ENCODE peak calls at places on chromosome 13, in nine cellular contexts. C is AG04450, R is hepatocyte, G is Panc1, J is Caco-2, D is esophagus squamous epithelium, E is A549, L is endodermal cell, F is HFFc6. V is an unnamed sample.

GRCh38 chr13:54591540-54591939 is 1562.9 kb downstream of the OLFM4 start:
- DNase-seq in C (no peak), E (no peak), R (no peak), D (no peak), J (no peak), F (no peak), L (no peak), G (no peak), V (no peak)

GRCh38 chr13:40664100-40665060 is 2.1 kb downstream of the FOXO1 start:
- DNase-seq in F (no peak), L (peak; percentile 82), D (no peak), G (no peak), R (peak; percentile 77), C (no peak), E (peak; percentile 20), J (peak; percentile 79), V (peak; percentile 37)

GRCh38 chr13:102322211-102322610 is 79.6 kb downstream of the FGF14 start:
- DNase-seq in F (no peak), G (no peak), L (no peak), D (no peak), C (no peak), E (no peak), R (no peak), J (no peak), V (no peak)

GRCh38 chr13:40388617-40389016 is 277.8 kb downstream of the FOXO1 start:
- DNase-seq in R (no peak), D (peak; percentile 32), J (no peak), C (no peak), E (no peak), L (no peak), G (no peak), F (peak; percentile 36), V (no peak)

GRCh38 chr13:70380809-70381208 is 272.6 kb upstream of the KLHL1 start:
- DNase-seq in F (no peak), D (no peak), C (no peak), J (no peak), R (no peak), E (no peak), G (no peak), L (no peak), V (no peak)

GRCh38 chr13:101576452-101576851 is 124.0 kb downstream of the ITGBL1 start:
- DNase-seq in L (no peak), F (no peak), D (no peak), R (no peak), G (no peak), E (no peak), J (no peak), C (peak; percentile 37), V (no peak)

GRCh38 chr13:88908896-88909535 is 1237.8 kb downstream of the SLITRK5 start:
- DNase-seq in G (no peak), C (no peak), E (no peak), F (no peak), R (no peak), D (no peak), L (no peak), J (no peak), V (no peak)

GRCh38 chr13:95496485-95496884 is 56.0 kb upstream of the CLDN10 start:
- DNase-seq in R (no peak), J (no peak), F (no peak), G (no peak), L (no peak), D (no peak), C (no peak), E (no peak), V (no peak)

GRCh38 chr13:94583926-94584325 is 12.0 kb downstream of the TGDS start:
- DNase-seq in D (no peak), E (no peak), L (no peak), G (no peak), C (no peak), J (no peak), F (no peak), R (no peak), V (no peak)

GRCh38 chr13:99895428-99895998 is 76.1 kb downstream of the ZIC5 start:
- DNase-seq in L (peak; percentile 59), F (no peak), R (no peak), D (no peak), E (no peak), J (no peak), G (no peak), C (no peak), V (no peak)

GRCh38 chr13:37617162-37617561 is 18.6 kb upstream of the POSTN start:
- DNase-seq in J (no peak), F (peak; percentile 79), G (no peak), C (no peak), L (no peak), E (no peak), D (no peak), R (peak; percentile 6), V (no peak)

GRCh38 chr13:113140677-113141590 is 17.5 kb upstream of the PROZ start:
- DNase-seq in F (no peak), D (no peak), J (no peak), L (peak; percentile 40), C (no peak), G (no peak), R (no peak), E (no peak), V (no peak)

GRCh38 chr13:113137656-113138292 is 15.2 kb downstream of the F10 start:
- DNase-seq in E (no peak), L (peak; percentile 34), C (no peak), D (no peak), G (no peak), F (no peak), R (no peak), J (no peak), V (no peak)

GRCh38 chr13:113141591-113141950 is 16.9 kb upstream of the PROZ start:
- DNase-seq in J (no peak), L (no peak), D (no peak), E (no peak), G (no peak), C (no peak), F (no peak), R (no peak), V (no peak)

GRCh38 chr13:113139580-113139979 is 17.0 kb downstream of the F10 start:
- DNase-seq in F (no peak), E (no peak), L (no peak), R (no peak), J (no peak), C (no peak), G (no peak), D (no peak), V (no peak)

DNA sequence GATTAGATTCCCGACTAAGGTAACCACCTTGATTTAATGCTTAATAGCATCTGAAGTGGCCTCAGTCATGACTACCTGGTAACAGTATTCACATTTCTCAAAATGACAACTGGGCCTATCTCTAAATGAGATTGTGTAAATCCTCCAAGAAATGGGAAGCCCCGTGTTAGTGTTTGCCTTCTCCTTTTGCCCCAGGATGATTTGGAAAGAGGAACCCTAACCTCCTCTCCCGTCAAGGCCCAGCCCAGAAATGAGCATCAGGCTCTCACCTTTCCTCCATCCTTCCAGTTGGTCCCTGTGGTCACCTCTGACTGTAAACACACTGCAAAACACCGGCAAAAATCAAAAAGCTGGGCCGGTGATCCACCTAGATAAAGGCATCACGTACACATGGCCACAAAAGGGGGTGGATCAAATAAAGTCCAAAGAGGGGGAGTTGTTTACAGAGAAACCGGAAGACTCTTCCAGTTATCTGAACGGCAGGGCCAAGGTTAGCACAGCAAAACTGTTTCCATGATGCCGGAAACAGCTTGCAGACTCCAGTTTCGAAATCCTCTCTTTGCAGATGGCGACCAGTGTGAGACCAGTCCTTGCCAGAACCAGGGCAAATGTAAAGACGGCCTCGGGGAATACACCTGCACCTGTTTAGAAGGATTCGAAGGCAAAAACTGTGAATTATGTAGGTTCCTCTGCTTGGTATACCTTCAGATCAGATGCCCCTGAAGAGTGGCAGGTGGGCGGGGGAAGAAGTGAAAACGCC is 16.4 kb downstream of the F10 start:
- DNase-seq in E (no peak), F (no peak), R (peak; percentile 35), J (no peak), C (no peak), D (no peak), L (peak; percentile 33), G (no peak), V (peak; percentile 6)
- TF ChIP-seq CTCF in E (no peak), F (no peak), R (no peak), J (no peak), C (no peak), D (no peak), L (no peak), G (no peak), V (no peak)

GRCh38 chr13:98544105-98544710 is 32.7 kb downstream of the STK24 start:
- DNase-seq in G (no peak), L (peak; percentile 70), D (no peak), J (no peak), R (no peak), F (no peak), E (no peak), C (no peak), V (no peak)
- TF ChIP-seq CTCF in G (no peak), L (no peak), D (no peak), J (no peak), R (no peak), F (no peak), E (no peak), C (no peak), V (no peak)

GRCh38 chr13:48642061-48642460 is 11.7 kb upstream of the CYSLTR2 start:
- DNase-seq in J (no peak), D (no peak), G (no peak), E (no peak), L (no peak), F (no peak), R (no peak), C (no peak), V (no peak)

GRCh38 chr13:48641404-48641803 is 12.3 kb upstream of the CYSLTR2 start:
- DNase-seq in J (no peak), L (no peak), G (no peak), D (no peak), R (no peak), F (no peak), C (no peak), E (no peak), V (no peak)

GRCh38 chr13:48644951-48645350 is 8.8 kb upstream of the CYSLTR2 start:
- DNase-seq in R (no peak), J (no peak), L (no peak), C (no peak), G (no peak), F (no peak), D (no peak), E (no peak), V (no peak)

GRCh38 chr13:48644141-48644540 is 9.6 kb upstream of the CYSLTR2 start:
- DNase-seq in L (no peak), J (no peak), C (no peak), D (no peak), R (no peak), E (no peak), F (no peak), G (no peak), V (no peak)

DNA sequence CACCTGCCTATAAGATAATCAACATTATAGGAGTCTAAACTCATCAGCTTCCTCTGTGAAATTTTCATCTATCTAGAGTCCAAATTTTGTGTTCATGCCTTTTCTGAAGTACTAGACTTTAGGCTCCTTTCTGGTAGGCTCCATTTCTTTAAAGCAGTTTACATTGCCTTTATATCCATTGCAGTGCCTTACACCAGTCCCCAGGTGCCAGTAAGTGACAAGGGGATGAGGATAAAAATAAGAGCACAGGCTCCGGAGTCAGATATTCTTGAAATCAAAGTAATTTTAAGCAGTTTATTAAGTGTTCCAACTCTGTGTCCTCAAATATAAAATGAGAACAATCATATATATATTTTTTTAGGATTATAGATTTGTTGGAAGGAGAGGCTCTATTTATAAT is 10.6 kb upstream of the CYSLTR2 start:
- DNase-seq in D (no peak), L (no peak), C (no peak), E (no peak), F (no peak), G (no peak), R (no peak), J (no peak), V (no peak)
- TF ChIP-seq CTCF in D (no peak), L (peak; percentile 39), C (no peak), E (no peak), F (no peak), G (peak; percentile 7), R (no peak), J (no peak), V (no peak)

GRCh38 chr13:23778007-23778687 is 111.1 kb downstream of the MIPEP start:
- DNase-seq in R (no peak), F (no peak), J (no peak), G (no peak), D (no peak), C (no peak), E (no peak), L (no peak), V (no peak)
- TF ChIP-seq CTCF in R (peak; percentile 25), F (peak; percentile 56), J (no peak), G (peak; percentile 13), D (no peak), C (peak; percentile 58), E (no peak), L (no peak), V (no peak)